ENCODE peak calls at places on chromosomes 1 and 21, in seven cellular contexts. One of them, this sample, is unnamed.

GRCh38 chr1:28249013-28249870 is 10.1 kb upstream of the SESN2 start:
- DNase-seq in K562: peak; percentile 57
- DNase-seq in HCT116: peak; percentile 85
- DNase-seq in H1: no peak
- DNase-seq in HepG2: no peak
- DNase-seq in SK-N-SH: peak; percentile 31
- DNase-seq in GM12878: no peak
- DNase-seq in this sample: peak; percentile 91

GRCh38 chr1:224534731-224535130 is 81.4 kb upstream of the CNIH3 start:
- DNase-seq in K562: no peak
- DNase-seq in HCT116: no peak
- DNase-seq in H1: no peak
- DNase-seq in HepG2: no peak
- DNase-seq in SK-N-SH: no peak
- DNase-seq in GM12878: no peak
- DNase-seq in this sample: no peak

GRCh38 chr1:23037081-23037740 is 17.9 kb downstream of the KDM1A start:
- DNase-seq in K562: no peak
- DNase-seq in HCT116: no peak
- DNase-seq in H1: no peak
- DNase-seq in HepG2: no peak
- DNase-seq in SK-N-SH: no peak
- DNase-seq in GM12878: no peak
- DNase-seq in this sample: no peak

GRCh38 chr1:29499101-29499650 is 262.9 kb downstream of the PTPRU start:
- DNase-seq in K562: no peak
- DNase-seq in HCT116: no peak
- DNase-seq in H1: no peak
- DNase-seq in HepG2: no peak
- DNase-seq in SK-N-SH: no peak
- DNase-seq in GM12878: no peak
- DNase-seq in this sample: no peak

GRCh38 chr1:114550336-114550735 is 31.1 kb downstream of the BCAS2 start:
- DNase-seq in K562: no peak
- DNase-seq in HCT116: no peak
- DNase-seq in H1: no peak
- DNase-seq in HepG2: no peak
- DNase-seq in SK-N-SH: no peak
- DNase-seq in GM12878: no peak
- DNase-seq in this sample: no peak

GRCh38 chr1:41580021-41580420 is 95.5 kb upstream of the EDN2 start:
- DNase-seq in K562: no peak
- DNase-seq in HCT116: no peak
- DNase-seq in H1: no peak
- DNase-seq in HepG2: no peak
- DNase-seq in SK-N-SH: no peak
- DNase-seq in GM12878: no peak
- DNase-seq in this sample: no peak

GRCh38 chr1:86841120-86841519 is 72.8 kb downstream of the SELENOF start:
- DNase-seq in K562: no peak
- DNase-seq in HCT116: no peak
- DNase-seq in H1: no peak
- DNase-seq in HepG2: no peak
- DNase-seq in SK-N-SH: no peak
- DNase-seq in GM12878: no peak
- DNase-seq in this sample: no peak

GRCh38 chr1:185696419-185697150 is 37.6 kb upstream of the HMCN1 start:
- DNase-seq in K562: no peak
- DNase-seq in HCT116: no peak
- DNase-seq in H1: no peak
- DNase-seq in HepG2: no peak
- DNase-seq in SK-N-SH: no peak
- DNase-seq in GM12878: no peak
- DNase-seq in this sample: no peak

GRCh38 chr1:58900401-58900800 is 116.6 kb upstream of the JUN start:
- DNase-seq in K562: no peak
- DNase-seq in HCT116: no peak
- DNase-seq in H1: no peak
- DNase-seq in HepG2: no peak
- DNase-seq in SK-N-SH: no peak
- DNase-seq in GM12878: no peak
- DNase-seq in this sample: no peak

GRCh38 chr21:39120876-39121599 is 62.2 kb downstream of the PSMG1 start:
- DNase-seq in K562: no peak
- DNase-seq in HCT116: no peak
- DNase-seq in H1: no peak
- DNase-seq in HepG2: no peak
- DNase-seq in SK-N-SH: no peak
- DNase-seq in GM12878: no peak
- DNase-seq in this sample: no peak

GRCh38 chr1:151514366-151514765 is 3.2 kb downstream of the CGN start:
- DNase-seq in K562: no peak
- DNase-seq in HCT116: no peak
- DNase-seq in H1: no peak
- DNase-seq in HepG2: no peak
- DNase-seq in SK-N-SH: no peak
- DNase-seq in GM12878: no peak
- DNase-seq in this sample: no peak

GRCh38 chr1:92929461-92929860 is 31.8 kb downstream of the DIPK1A start:
- DNase-seq in K562: no peak
- DNase-seq in HCT116: no peak
- DNase-seq in H1: no peak
- DNase-seq in HepG2: no peak
- DNase-seq in SK-N-SH: no peak
- DNase-seq in GM12878: no peak
- DNase-seq in this sample: no peak

GRCh38 chr1:156920233-156921052 is at the start of gene LRRC71:
- DNase-seq in K562: peak; percentile 94
- DNase-seq in HCT116: peak; percentile 49
- DNase-seq in H1: no peak
- DNase-seq in HepG2: peak; percentile 59
- DNase-seq in SK-N-SH: peak; percentile 75
- DNase-seq in GM12878: no peak
- DNase-seq in this sample: peak; percentile 50
- TF ChIP-seq JUND in K562: peak; percentile 70
- TF ChIP-seq JUND in HCT116: no peak
- TF ChIP-seq JUND in H1: no peak
- TF ChIP-seq JUND in HepG2: no peak
- TF ChIP-seq JUND in SK-N-SH: no peak
- TF ChIP-seq JUND in GM12878: no peak
- TF ChIP-seq JUND in this sample: no peak

GRCh38 chr1:156654700-156655099 is 12.8 kb downstream of the BCAN start:
- DNase-seq in K562: no peak
- DNase-seq in HCT116: no peak
- DNase-seq in H1: no peak
- DNase-seq in HepG2: no peak
- DNase-seq in SK-N-SH: no peak
- DNase-seq in GM12878: no peak
- DNase-seq in this sample: no peak

GRCh38 chr1:156648951-156649350 is 7.0 kb downstream of the BCAN start:
- DNase-seq in K562: no peak
- DNase-seq in HCT116: no peak
- DNase-seq in H1: no peak
- DNase-seq in HepG2: no peak
- DNase-seq in SK-N-SH: no peak
- DNase-seq in GM12878: no peak
- DNase-seq in this sample: no peak

GRCh38 chr1:156652992-156653355 is 11.1 kb downstream of the BCAN start:
- DNase-seq in K562: no peak
- DNase-seq in HCT116: no peak
- DNase-seq in H1: no peak
- DNase-seq in HepG2: no peak
- DNase-seq in SK-N-SH: no peak
- DNase-seq in GM12878: no peak
- DNase-seq in this sample: no peak

GRCh38 chr1:156655151-156655903 is 13.4 kb downstream of the BCAN start:
- DNase-seq in K562: no peak
- DNase-seq in HCT116: no peak
- DNase-seq in H1: no peak
- DNase-seq in HepG2: no peak
- DNase-seq in SK-N-SH: no peak
- DNase-seq in GM12878: no peak
- DNase-seq in this sample: no peak

DNA sequence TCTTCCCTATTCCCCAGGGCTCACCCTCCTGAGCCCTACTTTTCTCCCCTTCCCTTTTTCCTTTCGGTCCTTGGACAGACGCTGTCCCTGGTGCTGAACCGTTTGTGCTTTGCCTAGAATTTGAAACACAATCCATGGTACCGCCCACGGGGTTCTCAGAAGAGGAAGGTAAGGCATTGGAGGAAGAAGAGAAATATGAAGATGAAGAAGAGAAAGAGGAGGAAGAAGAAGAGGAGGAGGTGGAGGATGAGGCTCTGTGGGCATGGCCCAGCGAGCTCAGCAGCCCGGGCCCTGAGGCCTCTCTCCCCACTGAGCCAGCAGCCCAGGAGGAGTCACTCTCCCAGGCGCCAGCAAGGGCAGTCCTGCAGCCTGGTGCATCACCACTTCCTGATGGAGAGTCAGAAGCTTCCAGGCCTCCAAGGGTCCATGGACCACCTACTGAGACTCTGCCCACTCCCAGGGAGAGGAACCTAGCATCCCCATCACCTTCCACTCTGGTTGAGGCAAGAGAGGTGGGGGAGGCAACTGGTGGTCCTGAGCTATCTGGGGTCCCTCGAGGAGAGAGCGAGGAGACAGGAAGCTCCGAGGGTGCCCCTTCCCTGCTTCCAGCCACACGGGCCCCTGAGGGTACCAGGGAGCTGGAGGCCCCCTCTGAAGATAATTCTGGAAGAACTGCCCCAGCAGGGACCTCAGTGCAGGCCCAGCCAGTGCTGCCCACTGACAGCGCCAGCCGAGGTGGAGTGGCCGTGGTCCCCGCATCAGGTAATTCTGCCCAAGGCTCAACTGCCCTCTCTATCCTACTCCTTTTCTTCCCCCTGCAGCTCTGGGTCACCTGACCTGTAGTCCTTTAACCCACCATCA is 10.4 kb downstream of the BCAN start:
- DNase-seq in K562: peak; percentile 64
- DNase-seq in HCT116: no peak
- DNase-seq in H1: no peak
- DNase-seq in HepG2: no peak
- DNase-seq in SK-N-SH: no peak
- DNase-seq in GM12878: no peak
- DNase-seq in this sample: peak; percentile 92
- TF ChIP-seq JUND in K562: no peak
- TF ChIP-seq JUND in HCT116: no peak
- TF ChIP-seq JUND in H1: no peak
- TF ChIP-seq JUND in HepG2: no peak
- TF ChIP-seq JUND in SK-N-SH: no peak
- TF ChIP-seq JUND in GM12878: no peak
- TF ChIP-seq JUND in this sample: no peak

GRCh38 chr1:191152776-191153175 is 675.1 kb upstream of the BRINP3 start:
- DNase-seq in K562: no peak
- DNase-seq in HCT116: no peak
- DNase-seq in H1: no peak
- DNase-seq in HepG2: no peak
- DNase-seq in SK-N-SH: no peak
- DNase-seq in GM12878: no peak
- DNase-seq in this sample: no peak
- TF ChIP-seq JUND in K562: no peak
- TF ChIP-seq JUND in HCT116: no peak
- TF ChIP-seq JUND in H1: no peak
- TF ChIP-seq JUND in HepG2: no peak
- TF ChIP-seq JUND in SK-N-SH: no peak
- TF ChIP-seq JUND in GM12878: no peak
- TF ChIP-seq JUND in this sample: no peak

GRCh38 chr1:119314001-119314796 is 54.4 kb upstream of the HAO2 start:
- DNase-seq in K562: no peak
- DNase-seq in HCT116: no peak
- DNase-seq in H1: no peak
- DNase-seq in HepG2: no peak
- DNase-seq in SK-N-SH: no peak
- DNase-seq in GM12878: no peak
- DNase-seq in this sample: no peak

GRCh38 chr1:119321661-119322419 is 46.7 kb upstream of the HAO2 start:
- DNase-seq in K562: no peak
- DNase-seq in HCT116: no peak
- DNase-seq in H1: no peak
- DNase-seq in HepG2: no peak
- DNase-seq in SK-N-SH: no peak
- DNase-seq in GM12878: no peak
- DNase-seq in this sample: no peak

GRCh38 chr1:119320100-119320499 is 48.5 kb upstream of the HAO2 start:
- DNase-seq in K562: no peak
- DNase-seq in HCT116: no peak
- DNase-seq in H1: no peak
- DNase-seq in HepG2: no peak
- DNase-seq in SK-N-SH: no peak
- DNase-seq in GM12878: no peak
- DNase-seq in this sample: no peak

GRCh38 chr1:119318466-119319309 is 49.9 kb upstream of the HAO2 start:
- DNase-seq in K562: no peak
- DNase-seq in HCT116: no peak
- DNase-seq in H1: no peak
- DNase-seq in HepG2: no peak
- DNase-seq in SK-N-SH: no peak
- DNase-seq in GM12878: peak; percentile 82
- DNase-seq in this sample: no peak

DNA sequence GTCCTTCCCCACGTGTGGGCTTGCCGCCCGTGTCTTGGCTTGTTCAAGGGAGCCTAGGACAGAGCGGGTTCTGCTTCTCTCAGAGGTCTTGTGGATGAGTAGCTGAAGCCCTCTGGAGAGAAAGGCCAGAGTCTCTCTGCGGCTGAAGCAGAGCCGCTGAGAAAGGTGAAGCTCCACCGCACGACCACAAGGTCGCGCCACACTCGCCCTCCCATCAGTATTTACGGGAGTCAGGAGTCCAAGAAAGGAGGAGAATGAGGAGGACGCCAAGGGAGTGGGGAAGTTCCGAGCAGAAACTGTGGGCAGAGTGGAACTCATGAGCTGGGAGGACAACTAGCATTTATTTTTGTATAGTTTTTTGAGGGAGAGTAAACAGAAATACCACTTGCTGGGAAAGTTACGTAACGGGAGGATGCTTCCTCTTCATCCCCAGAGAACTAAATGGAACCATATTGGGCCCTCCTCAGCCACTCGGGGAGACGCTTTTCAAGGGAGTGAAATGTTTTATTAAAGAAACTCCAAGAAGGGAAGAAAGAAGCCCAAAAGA is 51.6 kb upstream of the HAO2 start:
- DNase-seq in K562: peak; percentile 60
- DNase-seq in HCT116: peak; percentile 27
- DNase-seq in H1: no peak
- DNase-seq in HepG2: no peak
- DNase-seq in SK-N-SH: peak; percentile 31
- DNase-seq in GM12878: no peak
- DNase-seq in this sample: no peak
- TF ChIP-seq JUND in K562: peak; percentile 5
- TF ChIP-seq JUND in HCT116: no peak
- TF ChIP-seq JUND in H1: no peak
- TF ChIP-seq JUND in HepG2: no peak
- TF ChIP-seq JUND in SK-N-SH: no peak
- TF ChIP-seq JUND in GM12878: no peak
- TF ChIP-seq JUND in this sample: no peak